ENCODE peak calls at places on chromosome 2, in eight cellular contexts. F is naive B cell; U is T-helper 1 cell; K is activated CD8-positive, alpha-beta memory T cell treated with anti-CD3 and anti-CD28 coated beads for 24 hours; R is prostate gland; Y is HTR-8/SVneo; H is HFFc6; O is activated T-cell treated with anti-CD3 and anti-CD28 coated beads for 24 hours. A is an unnamed sample.

GRCh38 chr2:107730898-107731297 is 95.8 kb upstream of the RGPD4 start:
- DNase-seq in F (no peak), U (no peak), K (no peak), R (no peak), Y (no peak), H (no peak), O (no peak), A (no peak)

GRCh38 chr2:170929686-170930050 is 615 bp downstream of the GORASP2 start:
- DNase-seq in F (no peak), U (peak), K (no peak), R (peak), Y (peak), H (peak), O (peak), A (peak)

GRCh38 chr2:80322958-80323357 is 18.4 kb upstream of the LRRTM1 start:
- DNase-seq in F (no peak), U (no peak), K (no peak), R (no peak), Y (no peak), H (no peak), O (no peak), A (no peak)

GRCh38 chr2:161990741-161991140 is 83.3 kb downstream of the DPP4 start:
- DNase-seq in F (no peak), U (no peak), K (no peak), R (no peak), Y (peak), H (peak), O (no peak), A (no peak)

GRCh38 chr2:172007372-172007771 is 7.6 kb downstream of the METAP1D start:
- DNase-seq in F (no peak), U (no peak), K (no peak), R (no peak), Y (no peak), H (no peak), O (no peak), A (no peak)

GRCh38 chr2:75788154-75788553 is 77.4 kb upstream of the GCFC2 start:
- DNase-seq in F (no peak), U (no peak), K (no peak), R (no peak), Y (no peak), H (no peak), O (no peak), A (no peak)

GRCh38 chr2:186841940-186842339 is 7.0 kb downstream of the ZSWIM2 start:
- DNase-seq in F (no peak), U (no peak), K (no peak), R (no peak), Y (no peak), H (peak), O (no peak), A (no peak)

GRCh38 chr2:112688086-112688880 is 32.5 kb upstream of the NT5DC4 start:
- DNase-seq in F (no peak), U (no peak), K (no peak), R (no peak), Y (no peak), H (no peak), O (no peak), A (no peak)

GRCh38 chr2:198973181-198973580 is 484.6 kb downstream of the SATB2 start:
- DNase-seq in F (no peak), U (no peak), K (no peak), R (no peak), Y (no peak), H (no peak), O (no peak), A (no peak)

GRCh38 chr2:14634885-14635871 is 2.7 kb downstream of the LRATD1 start:
- DNase-seq in F (no peak), U (no peak), K (no peak), R (peak), Y (no peak), H (peak), O (no peak), A (peak)